ENCODE peak calls at places on chromosomes 6 and 20, in five cellular contexts. I is fibroblast of lung, L is upper lobe of right lung, D is right lobe of liver, V is ovary. T is an unnamed sample.

GRCh38 chr6:169087436-169088046 is 166.1 kb downstream of the THBS2 start:
- DNase-seq in V (no peak), I (peak), D (no peak), L (no peak), T (peak)

GRCh38 chr6:138454976-138455706 is 44.2 kb downstream of the NHSL1 start:
- DNase-seq in V (no peak), D (no peak), L (peak), I (peak), T (no peak)

GRCh38 chr6:63584125-63584514 is 11.8 kb downstream of the LOC128125822 start:
- DNase-seq in L (no peak), V (no peak), I (no peak), D (no peak), T (no peak)

GRCh38 chr20:63558804-63559484 is 5.0 kb downstream of the FNDC11 start:
- DNase-seq in I (no peak), L (no peak), D (no peak), V (no peak), T (no peak)

GRCh38 chr6:129853996-129854711 is 7.0 kb downstream of the TMEM244 start:
- DNase-seq in D (no peak), I (peak), L (no peak), V (no peak), T (no peak)

GRCh38 chr6:52420668-52421358 is 671 bp downstream of the EFHC1 start:
- DNase-seq in I (peak), D (peak), L (no peak), V (peak), T (no peak)

GRCh38 chr20:25498280-25498606 is 87.1 kb downstream of the NINL start:
- DNase-seq in V (no peak), I (no peak), L (no peak), D (no peak), T (no peak)

GRCh38 chr20:48153523-48153922 is 368.2 kb upstream of the SULF2 start:
- DNase-seq in I (peak), V (no peak), L (no peak), D (no peak), T (no peak)

GRCh38 chr6:118772886-118773285 is 121.1 kb upstream of the ASF1A start:
- DNase-seq in D (no peak), V (no peak), L (no peak), I (no peak), T (no peak)

GRCh38 chr20:5718896-5719595 is 31.2 kb upstream of the SHLD1 start:
- DNase-seq in I (no peak), D (peak), V (no peak), L (no peak), T (no peak)

GRCh38 chr6:79784013-79784753 is 153.1 kb downstream of the SH3BGRL2 start:
- DNase-seq in V (no peak), L (no peak), D (no peak), I (no peak), T (no peak)

GRCh38 chr20:3405139-3405538 is 2.3 kb downstream of the DNAAF9 start:
- DNase-seq in V (no peak), I (no peak), L (no peak), D (no peak), T (no peak)

GRCh38 chr6:41352907-41353306 is 17.5 kb downstream of the NCR2 start:
- DNase-seq in L (no peak), V (no peak), D (no peak), I (no peak), T (no peak)

GRCh38 chr6:38973178-38974057 is 75.2 kb upstream of the GLP1R start:
- DNase-seq in I (peak), D (no peak), V (no peak), L (no peak), T (no peak)

GRCh38 chr6:118725944-118726343 is 74.6 kb upstream of the CEP85L start:
- DNase-seq in I (no peak), D (no peak), L (no peak), V (no peak), T (no peak)

GRCh38 chr6:35486005-35486925 is 10.6 kb downstream of the TEAD3 start:
- DNase-seq in L (peak), D (no peak), V (peak), I (no peak), T (peak)

GRCh38 chr6:33812669-33813068 is 8.9 kb upstream of the MLN start:
- DNase-seq in I (peak), V (no peak), L (peak), D (peak), T (no peak)

GRCh38 chr6:55528624-55529023 is 50.4 kb downstream of the HMGCLL1 start:
- DNase-seq in I (peak), L (no peak), V (no peak), D (no peak), T (no peak)

GRCh38 chr6:116355796-116356195 is 15.0 kb upstream of the DSE start:
- DNase-seq in L (no peak), V (no peak), D (no peak), I (no peak), T (no peak)

GRCh38 chr6:144468709-144469108 is 183.6 kb downstream of the UTRN start:
- DNase-seq in V (no peak), I (no peak), D (no peak), L (no peak), T (no peak)

GRCh38 chr6:27562027-27562410 is 89.1 kb upstream of the ZNF184 start:
- DNase-seq in V (no peak), I (no peak), L (no peak), D (no peak), T (no peak)

GRCh38 chr20:42083280-42083679 is 465.1 kb upstream of the CHD6 start:
- DNase-seq in L (no peak), I (no peak), D (no peak), V (no peak), T (no peak)

GRCh38 chr6:45661667-45662066 is 283.9 kb upstream of the SUPT3H start:
- DNase-seq in V (no peak), I (peak), L (no peak), D (no peak), T (no peak)

GRCh38 chr20:63025534-63026331 is 19.0 kb upstream of the BHLHE23 start:
- DNase-seq in I (peak), V (no peak), D (no peak), L (peak), T (no peak)

GRCh38 chr6:98203170-98203806 is 631.1 kb upstream of the POU3F2 start:
- DNase-seq in I (peak), V (no peak), D (no peak), L (no peak), T (no peak)

GRCh38 chr6:38146021-38146657 is 326.6 kb downstream of the ZFAND3 start:
- DNase-seq in V (no peak), I (no peak), D (no peak), L (peak), T (no peak)

GRCh38 chr20:36744764-36745191 is 1.1 kb downstream of the NDRG3 start:
- DNase-seq in D (peak), I (peak), L (no peak), V (no peak), T (peak)

GRCh38 chr6:2531426-2532208 is 219.1 kb downstream of the MYLK4 start:
- DNase-seq in V (no peak), I (peak), L (no peak), D (no peak), T (no peak)

GRCh38 chr6:142275146-142276006 is 26.4 kb upstream of the ADGRG6 start:
- DNase-seq in V (no peak), L (no peak), I (peak), D (no peak), T (no peak)

DNA sequence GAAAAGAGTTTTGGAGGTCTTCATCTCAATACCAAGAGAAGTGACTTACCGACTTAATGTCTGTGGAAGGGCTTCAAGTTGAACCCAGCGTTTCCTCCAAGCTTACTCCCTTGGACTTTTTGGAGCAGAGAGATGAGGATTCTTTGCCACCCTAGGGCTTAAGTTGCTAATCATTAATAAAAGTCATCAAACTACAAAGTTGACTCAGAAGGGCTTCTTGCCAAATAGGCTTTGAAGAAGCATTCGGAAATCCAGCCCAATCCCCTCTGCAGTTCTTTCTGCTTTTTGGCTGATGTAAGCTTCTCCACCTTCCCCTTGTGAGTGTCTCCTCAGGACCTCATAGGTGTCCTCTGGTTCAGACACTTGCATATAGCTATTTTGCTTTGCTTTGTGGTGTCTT is at the start of gene SLC17A3:
- DNase-seq in I (no peak), L (no peak), D (no peak), V (no peak), T (no peak)
- H3K4me3 ChIP-seq in I (no peak), L (no peak), D (peak), V (no peak), T (no peak)

GRCh38 chr20:1376453-1377270 is 16.2 kb downstream of the FKBP1A start:
- DNase-seq in D (no peak), L (no peak), V (no peak), I (no peak), T (no peak)

GRCh38 chr20:1377341-1377871 is 15.4 kb downstream of the FKBP1A start:
- DNase-seq in V (no peak), D (no peak), L (no peak), I (no peak), T (no peak)

GRCh38 chr20:1374246-1374645 is 18.6 kb downstream of the FKBP1A start:
- DNase-seq in L (no peak), D (no peak), I (no peak), V (no peak), T (no peak)

GRCh38 chr20:1376007-1376406 is 16.8 kb downstream of the FKBP1A start:
- DNase-seq in I (no peak), L (no peak), D (no peak), V (no peak), T (no peak)

DNA sequence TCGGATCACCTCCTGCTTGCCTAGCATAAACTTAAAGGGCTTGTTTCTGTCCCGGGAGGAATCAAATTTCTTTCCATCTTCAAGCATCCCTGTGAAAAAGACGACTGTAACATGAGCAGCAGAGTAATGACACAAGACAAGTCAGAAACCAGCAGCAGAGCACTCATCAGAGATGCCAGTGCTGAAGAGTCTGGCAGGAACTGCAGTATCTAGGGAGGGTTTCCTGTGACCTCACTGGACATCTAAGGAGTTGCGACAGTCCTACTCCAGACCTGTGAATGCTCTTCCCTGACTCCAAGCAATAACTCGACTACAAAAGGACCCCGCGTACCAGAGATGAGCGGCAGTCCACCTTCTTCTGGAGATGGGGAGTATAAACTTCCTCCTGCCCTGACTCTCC is 17.3 kb downstream of the FKBP1A start:
- DNase-seq in V (no peak), I (peak), L (no peak), D (no peak), T (no peak)
- H3K27ac ChIP-seq in V (no peak), I (no peak), L (no peak), D (no peak), T (peak)

GRCh38 chr6:105644073-105644489 is 241.2 kb upstream of the PREP start:
- DNase-seq in L (no peak), D (no peak), V (no peak), I (peak), T (no peak)

GRCh38 chr6:105633814-105634213 is 230.9 kb upstream of the PREP start:
- DNase-seq in L (no peak), I (no peak), D (no peak), V (no peak), T (no peak)

GRCh38 chr6:105641507-105641906 is 238.6 kb upstream of the PREP start:
- DNase-seq in V (no peak), I (no peak), D (no peak), L (no peak), T (no peak)

GRCh38 chr6:105642708-105643107 is 239.8 kb upstream of the PREP start:
- DNase-seq in D (no peak), V (no peak), L (no peak), I (peak), T (no peak)

GRCh38 chr6:105639124-105639523 is 236.2 kb upstream of the PREP start:
- DNase-seq in I (no peak), D (no peak), L (no peak), V (no peak), T (no peak)
- TF ChIP-seq CTCF in I (no peak), D (no peak), L (no peak), V (no peak), T (no peak)

GRCh38 chr20:61311656-61312387 is 59.8 kb downstream of the CDH4 start:
- DNase-seq in D (no peak), I (no peak), L (no peak), V (no peak), T (no peak)
- H3K4me3 ChIP-seq in D (no peak), I (no peak), L (no peak), V (no peak), T (no peak)

DNA sequence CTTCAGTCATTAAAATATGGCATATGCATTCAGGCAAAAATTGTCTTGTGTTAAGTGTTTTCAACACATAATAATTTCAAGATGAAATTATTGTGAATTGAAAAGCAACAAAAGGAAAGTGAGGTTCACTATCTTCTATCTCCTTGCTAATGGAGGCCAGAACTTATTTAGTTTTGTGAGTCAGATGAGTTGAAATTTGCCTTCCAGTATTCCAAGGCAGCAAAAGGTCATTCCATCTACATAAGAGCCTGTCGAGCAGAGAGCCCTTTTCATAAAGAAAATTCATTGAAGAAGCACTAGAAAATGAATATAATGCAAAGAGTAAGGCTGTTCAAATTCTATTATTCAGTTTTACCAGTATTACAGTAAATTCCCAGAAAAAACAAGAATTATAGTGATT is 274.3 kb downstream of the PLCB1 start:
- DNase-seq in L (no peak), V (no peak), I (no peak), D (no peak), T (no peak)
- H3K27ac ChIP-seq in L (no peak), V (no peak), I (no peak), D (no peak), T (no peak)